ENCODE peak calls at places on chromosomes 7 and 10, in nine cellular contexts. S, R, N, U, J, K, F, H and V are unnamed samples.

GRCh38 chr7:54858008-54858692 is 99.1 kb upstream of the SEC61G start:
- DNase-seq in H (no peak), N (no peak), F (no peak), J (peak), K (no peak), S (no peak), R (no peak), U (no peak), V (no peak)

GRCh38 chr7:100044719-100045118 is 4.9 kb upstream of the ZSCAN21 start:
- DNase-seq in U (no peak), K (no peak), R (no peak), H (peak), F (no peak), S (no peak), J (peak), N (peak), V (no peak)

GRCh38 chr7:151868805-151869188 is 8.1 kb downstream of the PRKAG2 start:
- DNase-seq in J (no peak), R (no peak), K (no peak), N (no peak), F (no peak), S (no peak), H (no peak), U (no peak), V (no peak)

GRCh38 chr7:107660381-107661080 is at the start of gene SLC26A4:
- DNase-seq in S (no peak), H (no peak), R (no peak), N (peak), K (peak), F (no peak), U (no peak), J (peak), V (no peak)

GRCh38 chr7:107939472-107940145 is 48.6 kb downstream of the DLD start:
- DNase-seq in K (peak), H (no peak), S (peak), J (peak), U (no peak), N (no peak), R (no peak), F (no peak), V (peak)

GRCh38 chr10:68096913-68097509 is 12.3 kb upstream of the MYPN start:
- DNase-seq in S (peak), R (no peak), K (peak), N (no peak), F (no peak), J (peak), U (no peak), H (no peak), V (no peak)

GRCh38 chr7:37594602-37595001 is 89.0 kb upstream of the GPR141 start:
- DNase-seq in S (no peak), K (no peak), H (peak), N (no peak), J (no peak), R (no peak), U (no peak), F (no peak), V (no peak)

GRCh38 chr7:39749177-39749576 is 125.8 kb downstream of the RALA start:
- DNase-seq in K (peak), N (no peak), U (no peak), J (peak), R (no peak), S (peak), H (no peak), F (no peak), V (no peak)

GRCh38 chr7:18518555-18518954 is 23.0 kb downstream of the HDAC9 start:
- DNase-seq in N (no peak), U (no peak), F (no peak), K (no peak), R (no peak), S (no peak), H (no peak), J (no peak), V (no peak)

GRCh38 chr10:119058005-119058404 is 22.6 kb downstream of the EIF3A start:
- DNase-seq in N (no peak), H (no peak), S (no peak), J (no peak), K (no peak), R (no peak), F (no peak), U (no peak), V (no peak)

GRCh38 chr10:63525021-63525420 is 3.8 kb downstream of the REEP3 start:
- DNase-seq in R (no peak), K (no peak), F (no peak), H (no peak), N (no peak), U (no peak), J (no peak), S (no peak), V (no peak)

GRCh38 chr7:25669300-25669781 is 441.1 kb upstream of the NPVF start:
- DNase-seq in S (no peak), J (no peak), F (no peak), K (no peak), N (no peak), R (no peak), H (no peak), U (no peak), V (no peak)

GRCh38 chr7:138064856-138065357 is 11.4 kb upstream of the AKR1D1 start:
- DNase-seq in H (no peak), K (peak), J (peak), N (no peak), R (no peak), S (peak), F (no peak), U (peak), V (no peak)

GRCh38 chr7:26664735-26665420 is 199.5 kb downstream of the SKAP2 start:
- DNase-seq in H (peak), R (no peak), S (no peak), J (peak), U (no peak), F (peak), K (peak), N (no peak), V (no peak)

GRCh38 chr7:105642264-105642663 is 61.0 kb upstream of the EFCAB10 start:
- DNase-seq in J (no peak), K (no peak), U (no peak), R (no peak), H (no peak), F (no peak), N (no peak), S (no peak), V (no peak)